ENCODE peak calls at places on chromosomes 5 and 9, in nine cellular contexts. One of them, this sample, is unnamed.

GRCh38 chr5:172846677-172847076 is 12.6 kb downstream of the ERGIC1 start:
- DNase-seq in MV-4-11: no peak
- DNase-seq in fibroblast of pulmonary artery: no peak
- DNase-seq in T follicular helper cell: no peak
- DNase-seq in activated naive CD4-positive, alpha-beta T cell: no peak
- DNase-seq in activated CD4-positive, alpha-beta T cell treated with anti-CD3 and anti-CD28 coated beads for 4 hours: no peak
- DNase-seq in cardiac fibroblast: no peak
- DNase-seq in HCT116: no peak
- DNase-seq in endothelial cell of umbilical vein: peak
- DNase-seq in this sample: no peak

GRCh38 chr9:93897075-93897970 is 57.8 kb downstream of the BARX1 start:
- DNase-seq in MV-4-11: no peak
- DNase-seq in fibroblast of pulmonary artery: no peak
- DNase-seq in T follicular helper cell: no peak
- DNase-seq in activated naive CD4-positive, alpha-beta T cell: no peak
- DNase-seq in activated CD4-positive, alpha-beta T cell treated with anti-CD3 and anti-CD28 coated beads for 4 hours: no peak
- DNase-seq in cardiac fibroblast: no peak
- DNase-seq in HCT116: no peak
- DNase-seq in endothelial cell of umbilical vein: no peak
- DNase-seq in this sample: no peak

GRCh38 chr5:131795128-131795719 is 1.6 kb downstream of the FNIP1 start:
- DNase-seq in MV-4-11: peak
- DNase-seq in fibroblast of pulmonary artery: no peak
- DNase-seq in T follicular helper cell: no peak
- DNase-seq in activated naive CD4-positive, alpha-beta T cell: no peak
- DNase-seq in activated CD4-positive, alpha-beta T cell treated with anti-CD3 and anti-CD28 coated beads for 4 hours: no peak
- DNase-seq in cardiac fibroblast: no peak
- DNase-seq in HCT116: no peak
- DNase-seq in endothelial cell of umbilical vein: no peak
- DNase-seq in this sample: no peak

GRCh38 chr9:21927752-21928151 is 66.4 kb downstream of the CDKN2A start:
- DNase-seq in MV-4-11: no peak
- DNase-seq in fibroblast of pulmonary artery: no peak
- DNase-seq in T follicular helper cell: no peak
- DNase-seq in activated naive CD4-positive, alpha-beta T cell: no peak
- DNase-seq in activated CD4-positive, alpha-beta T cell treated with anti-CD3 and anti-CD28 coated beads for 4 hours: no peak
- DNase-seq in cardiac fibroblast: no peak
- DNase-seq in HCT116: no peak
- DNase-seq in endothelial cell of umbilical vein: no peak
- DNase-seq in this sample: no peak

GRCh38 chr9:83270116-83270515 is 207.2 kb upstream of the RASEF start:
- DNase-seq in MV-4-11: no peak
- DNase-seq in fibroblast of pulmonary artery: no peak
- DNase-seq in T follicular helper cell: no peak
- DNase-seq in activated naive CD4-positive, alpha-beta T cell: no peak
- DNase-seq in activated CD4-positive, alpha-beta T cell treated with anti-CD3 and anti-CD28 coated beads for 4 hours: no peak
- DNase-seq in cardiac fibroblast: no peak
- DNase-seq in HCT116: no peak
- DNase-seq in endothelial cell of umbilical vein: peak
- DNase-seq in this sample: no peak

GRCh38 chr5:62312036-62312435 is 6.0 kb downstream of the KIF2A start:
- DNase-seq in MV-4-11: no peak
- DNase-seq in fibroblast of pulmonary artery: peak
- DNase-seq in T follicular helper cell: no peak
- DNase-seq in activated naive CD4-positive, alpha-beta T cell: no peak
- DNase-seq in activated CD4-positive, alpha-beta T cell treated with anti-CD3 and anti-CD28 coated beads for 4 hours: no peak
- DNase-seq in cardiac fibroblast: peak
- DNase-seq in HCT116: no peak
- DNase-seq in endothelial cell of umbilical vein: no peak
- DNase-seq in this sample: no peak

GRCh38 chr9:86714976-86715375 is 232.3 kb downstream of the GAS1 start:
- DNase-seq in MV-4-11: no peak
- DNase-seq in fibroblast of pulmonary artery: peak
- DNase-seq in T follicular helper cell: no peak
- DNase-seq in activated naive CD4-positive, alpha-beta T cell: no peak
- DNase-seq in activated CD4-positive, alpha-beta T cell treated with anti-CD3 and anti-CD28 coated beads for 4 hours: no peak
- DNase-seq in cardiac fibroblast: peak
- DNase-seq in HCT116: no peak
- DNase-seq in endothelial cell of umbilical vein: no peak
- DNase-seq in this sample: peak

GRCh38 chr5:147925020-147925419 is 18.7 kb upstream of the C5orf46 start:
- DNase-seq in MV-4-11: no peak
- DNase-seq in fibroblast of pulmonary artery: no peak
- DNase-seq in T follicular helper cell: no peak
- DNase-seq in activated naive CD4-positive, alpha-beta T cell: no peak
- DNase-seq in activated CD4-positive, alpha-beta T cell treated with anti-CD3 and anti-CD28 coated beads for 4 hours: no peak
- DNase-seq in cardiac fibroblast: no peak
- DNase-seq in HCT116: no peak
- DNase-seq in endothelial cell of umbilical vein: no peak
- DNase-seq in this sample: no peak

GRCh38 chr5:36569456-36569855 is 37.0 kb upstream of the SLC1A3 start:
- DNase-seq in MV-4-11: no peak
- DNase-seq in fibroblast of pulmonary artery: peak
- DNase-seq in T follicular helper cell: no peak
- DNase-seq in activated naive CD4-positive, alpha-beta T cell: no peak
- DNase-seq in activated CD4-positive, alpha-beta T cell treated with anti-CD3 and anti-CD28 coated beads for 4 hours: no peak
- DNase-seq in cardiac fibroblast: peak
- DNase-seq in HCT116: no peak
- DNase-seq in endothelial cell of umbilical vein: no peak
- DNase-seq in this sample: no peak

GRCh38 chr9:37011530-37011929 is 22.5 kb downstream of the PAX5 start:
- DNase-seq in MV-4-11: no peak
- DNase-seq in fibroblast of pulmonary artery: no peak
- DNase-seq in T follicular helper cell: no peak
- DNase-seq in activated naive CD4-positive, alpha-beta T cell: no peak
- DNase-seq in activated CD4-positive, alpha-beta T cell treated with anti-CD3 and anti-CD28 coated beads for 4 hours: no peak
- DNase-seq in cardiac fibroblast: no peak
- DNase-seq in HCT116: no peak
- DNase-seq in endothelial cell of umbilical vein: no peak
- DNase-seq in this sample: no peak

GRCh38 chr9:116232425-116233159 is 79.0 kb downstream of the PAPPA start:
- DNase-seq in MV-4-11: no peak
- DNase-seq in fibroblast of pulmonary artery: peak
- DNase-seq in T follicular helper cell: no peak
- DNase-seq in activated naive CD4-positive, alpha-beta T cell: no peak
- DNase-seq in activated CD4-positive, alpha-beta T cell treated with anti-CD3 and anti-CD28 coated beads for 4 hours: no peak
- DNase-seq in cardiac fibroblast: peak
- DNase-seq in HCT116: no peak
- DNase-seq in endothelial cell of umbilical vein: no peak
- DNase-seq in this sample: peak